ENCODE peak calls at places on chromosomes 7 and 10, in six cellular contexts. S, Z, V, Y, U and R are unnamed samples. For H3K27me3, the result is how much of the 10 kb centered on the place peaks cover.

GRCh38 chr7:47649901-47650300 is 68.0 kb upstream of the TNS3 start:
- DNase-seq in S (no peak), Y (no peak), U (no peak), Z (no peak), V (no peak), R (no peak)

GRCh38 chr7:12893292-12893691 is 205.9 kb downstream of the ARL4A start:
- DNase-seq in Y (no peak), S (no peak), U (no peak), V (no peak), Z (no peak), R (no peak)

GRCh38 chr7:44971188-44971907 is 7.5 kb downstream of the MYO1G start:
- DNase-seq in S (no peak), Z (no peak), U (no peak), V (no peak), Y (no peak), R (no peak)

GRCh38 chr10:30559118-30559684 is 70.4 kb downstream of the LYZL2 start:
- DNase-seq in Z (no peak), Y (no peak), U (no peak), S (no peak), V (no peak), R (no peak)

GRCh38 chr10:103197177-103197576 is 4.1 kb upstream of the NT5C2 start:
- DNase-seq in V (no peak), U (peak), Z (peak), Y (peak), S (peak), R (no peak)

GRCh38 chr7:127189885-127190284 is 62.9 kb downstream of the GRM8 start:
- DNase-seq in S (no peak), Z (no peak), U (no peak), Y (no peak), V (peak), R (no peak)

GRCh38 chr7:116231543-116232401 is 21.4 kb downstream of the TES start:
- DNase-seq in V (no peak), U (peak), Y (no peak), S (peak), Z (peak), R (no peak)

GRCh38 chr10:124222298-124223000 is 129.1 kb upstream of the CHST15 start:
- DNase-seq in U (no peak), V (no peak), S (no peak), Y (no peak), Z (no peak), R (no peak)

GRCh38 chr10:118793545-118793944 is 38.8 kb upstream of the CACUL1 start:
- DNase-seq in S (no peak), Y (no peak), V (no peak), U (no peak), Z (no peak), R (no peak)

GRCh38 chr10:133336131-133337078 is at the start of gene CALY:
- DNase-seq in Y (no peak), S (no peak), V (peak), Z (peak), U (no peak), R (peak)

GRCh38 chr10:71697938-71698709 is 21.5 kb downstream of the C10orf105 start:
- DNase-seq in S (peak), Y (no peak), Z (no peak), V (no peak), U (no peak), R (no peak)

GRCh38 chr7:36128448-36129047 is 24.5 kb upstream of the EEPD1 start:
- DNase-seq in Z (peak), Y (peak), V (peak), U (peak), S (peak), R (no peak)

GRCh38 chr7:98110249-98111022 is 3.8 kb downstream of the LMTK2 start:
- DNase-seq in S (no peak), Y (no peak), V (peak), U (peak), Z (no peak), R (peak)

GRCh38 chr7:74525881-74526280 is 72.2 kb downstream of the GTF2IRD1 start:
- DNase-seq in V (peak), U (peak), S (no peak), Y (no peak), Z (no peak), R (no peak)

DNA sequence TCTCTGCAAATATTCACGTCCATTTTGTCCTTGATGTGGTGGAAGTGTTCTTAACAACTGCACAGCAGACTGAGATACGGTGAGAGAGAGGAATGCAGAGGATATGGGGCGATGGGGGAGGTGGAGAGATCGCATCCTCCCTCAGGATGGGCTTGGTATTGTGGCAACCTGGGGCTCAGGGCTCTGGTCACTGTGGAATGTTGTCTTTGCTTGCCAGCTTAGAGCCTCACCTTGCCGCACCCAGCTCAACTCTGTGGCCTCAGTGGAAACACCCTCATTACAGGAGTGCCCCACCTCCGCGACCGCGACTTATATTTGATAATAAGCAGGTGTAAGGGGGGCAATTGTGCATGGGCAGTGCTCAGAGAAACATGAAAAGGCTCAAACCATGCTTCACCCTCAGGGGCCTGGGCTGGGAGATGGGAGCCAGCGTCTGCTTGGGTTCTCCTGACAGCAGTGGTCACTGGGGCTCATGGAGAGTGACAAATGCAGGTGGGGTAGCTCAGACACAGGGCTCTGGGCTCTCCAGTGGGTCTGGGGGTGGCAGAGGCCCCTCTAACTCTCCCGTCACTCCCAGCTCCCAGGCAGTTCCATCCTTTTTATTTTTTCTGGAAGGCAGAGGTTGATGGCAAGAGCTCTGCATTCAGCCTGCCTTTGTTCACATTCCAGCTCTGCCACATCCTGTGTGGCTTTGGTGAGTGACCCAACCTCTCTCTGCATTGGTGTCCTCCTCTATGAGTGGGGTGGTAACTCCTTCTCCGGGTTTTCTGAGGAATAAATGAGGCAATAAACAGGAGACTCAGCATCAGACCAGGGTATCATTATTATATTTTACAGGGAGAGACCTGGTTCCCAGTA is 43.1 kb upstream of the EMX2 start:
- DNase-seq in U (no peak), Y (no peak), V (no peak), Z (peak), S (peak), R (no peak)
- H3K27me3 ChIP-seq in U (under half), Y (under half), V (under half), Z (under half), S (half or more), R (under half)

GRCh38 chr7:102469351-102469971 is 4.7 kb downstream of the LRWD1 start:
- DNase-seq in Y (no peak), Z (no peak), V (no peak), U (no peak), S (no peak), R (no peak)

GRCh38 chr7:102473271-102473991 is 5.3 kb downstream of the POLR2J start:
- DNase-seq in U (peak), V (no peak), S (no peak), Y (no peak), Z (no peak), R (no peak)

GRCh38 chr7:102471791-102472125 is 7.0 kb downstream of the POLR2J start:
- DNase-seq in U (no peak), S (no peak), Z (no peak), V (no peak), Y (no peak), R (no peak)

GRCh38 chr7:102469972-102470825 is 5.4 kb downstream of the LRWD1 start:
- DNase-seq in S (no peak), Z (no peak), Y (no peak), V (no peak), U (no peak), R (no peak)

DNA sequence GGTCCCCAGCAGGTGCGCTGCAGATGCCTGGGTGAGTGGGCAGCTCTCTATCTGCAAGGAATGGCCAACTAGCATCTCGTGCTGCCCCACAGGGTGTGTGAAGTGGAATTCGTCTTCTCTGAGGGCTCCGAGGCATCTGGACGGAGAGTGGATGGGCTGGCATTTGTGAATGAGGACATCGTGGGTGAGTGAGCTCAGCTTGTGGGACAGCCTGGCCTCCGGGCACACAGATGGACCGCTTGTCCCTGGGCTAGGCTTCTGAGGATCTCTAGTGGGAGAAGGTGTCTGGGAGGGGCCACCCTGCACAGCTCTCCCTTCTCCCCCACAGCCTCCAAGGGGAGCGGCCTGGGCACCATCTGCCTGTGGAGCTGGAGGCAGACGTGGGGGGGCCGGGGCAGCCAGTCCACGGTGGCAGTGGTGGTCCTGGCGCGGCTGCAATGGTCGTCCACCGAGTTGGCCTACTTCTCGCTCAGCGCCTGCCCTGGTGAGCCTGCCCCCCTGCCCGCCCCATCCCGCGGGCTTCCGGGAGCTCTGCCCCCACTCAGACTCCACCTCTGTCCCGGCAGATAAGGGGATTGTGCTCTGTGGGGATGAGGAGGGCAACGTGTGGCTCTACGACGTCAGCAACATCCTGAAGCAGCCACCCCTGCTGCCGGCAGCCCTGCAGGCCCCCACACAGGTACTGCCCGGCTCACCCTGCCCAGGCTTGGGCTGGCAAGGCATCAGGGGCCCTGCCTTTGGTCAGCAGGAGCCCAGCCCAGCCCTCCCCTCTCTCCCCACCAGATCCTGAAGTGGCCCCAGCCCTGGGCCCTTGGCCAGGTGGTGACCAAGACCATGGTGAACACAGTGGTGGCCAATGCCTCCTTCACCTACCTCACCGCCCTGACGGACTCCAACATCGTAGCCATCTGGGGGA is 6.3 kb downstream of the POLR2J start:
- DNase-seq in S (no peak), Y (no peak), Z (no peak), V (no peak), U (no peak), R (no peak)
- TF ChIP-seq EZH2phosphoT487 in S (no peak), Y (no peak), Z (no peak), V (no peak), U (no peak), R (no peak)

GRCh38 chr10:14184841-14185500 is 145.8 kb downstream of the FRMD4A start:
- DNase-seq in U (no peak), Z (no peak), Y (no peak), V (peak), S (no peak), R (peak)

GRCh38 chr10:14185501-14186045 is 145.2 kb downstream of the FRMD4A start:
- DNase-seq in S (peak), Z (peak), Y (peak), U (no peak), V (peak), R (peak)

GRCh38 chr10:14186245-14186644 is 144.5 kb downstream of the FRMD4A start:
- DNase-seq in V (peak), U (no peak), Z (peak), Y (no peak), S (no peak), R (peak)

GRCh38 chr10:14182781-14183180 is 147.9 kb downstream of the FRMD4A start:
- DNase-seq in Y (no peak), S (no peak), V (no peak), Z (no peak), U (no peak), R (no peak)

GRCh38 chr10:14181197-14181936 is 149.4 kb downstream of the FRMD4A start:
- DNase-seq in U (no peak), Y (no peak), Z (no peak), S (no peak), V (no peak), R (no peak)
- H3K27me3 ChIP-seq in U (under half), Y (half or more), Z (half or more), S (under half), V (under half), R (under half)

DNA sequence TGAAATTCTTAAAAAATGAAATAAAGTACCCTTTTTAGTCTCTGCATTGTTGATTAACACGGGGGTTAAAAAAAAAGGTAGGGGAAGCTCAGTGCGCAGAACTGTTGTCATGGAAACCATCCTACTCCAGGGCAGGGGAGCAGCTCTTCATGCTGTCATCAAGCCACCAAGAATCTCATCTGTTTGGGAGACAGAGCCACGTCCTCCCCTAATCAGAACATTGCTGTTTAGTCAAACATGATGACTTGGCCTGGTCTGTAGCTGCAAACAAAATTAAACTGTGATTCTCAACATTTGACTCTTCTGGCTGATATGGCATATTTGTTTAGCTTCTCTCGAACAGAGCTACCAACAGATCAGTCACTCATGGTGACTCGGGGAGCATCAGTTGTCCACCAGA is 254.4 kb upstream of the KLF14 start:
- DNase-seq in V (peak), U (no peak), S (no peak), Z (peak), Y (no peak), R (peak)
- TF ChIP-seq EZH2phosphoT487 in V (no peak), U (no peak), S (no peak), Z (no peak), Y (no peak), R (no peak)

DNA sequence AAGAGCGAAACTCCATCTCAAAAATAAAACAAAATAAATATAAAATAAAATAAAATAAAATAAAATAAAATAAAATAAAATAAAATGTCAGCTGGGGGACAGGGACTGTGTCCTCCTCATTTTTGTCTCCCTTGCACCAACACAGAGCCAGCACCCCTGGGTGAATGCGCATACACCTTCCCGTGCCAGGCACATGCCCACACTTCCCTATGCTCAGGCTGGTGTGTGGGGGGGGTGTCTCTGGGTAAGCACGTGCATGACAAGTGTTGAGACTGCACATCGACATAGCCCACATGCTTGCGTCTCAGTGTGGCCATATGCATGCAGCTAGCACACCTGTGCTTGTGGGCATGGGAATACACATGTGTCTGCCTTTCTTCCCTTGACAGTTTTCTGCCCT is 24.7 kb upstream of the TLX1 start:
- DNase-seq in U (no peak), S (no peak), Z (no peak), Y (no peak), V (no peak), R (no peak)
- H3K27me3 ChIP-seq in U (under half), S (under half), Z (under half), Y (under half), V (under half), R (half or more)

GRCh38 chr7:29065458-29065857 is 80.9 kb downstream of the CPVL start:
- DNase-seq in U (no peak), Z (no peak), V (no peak), S (no peak), Y (no peak), R (no peak)
- TF ChIP-seq EZH2phosphoT487 in U (no peak), Z (no peak), V (no peak), S (no peak), Y (no peak), R (no peak)

GRCh38 chr7:158996214-158997109 is 140.1 kb downstream of the DYNC2I1 start:
- DNase-seq in V (peak), Z (no peak), U (no peak), Y (no peak), S (no peak), R (no peak)
- H3K27me3 ChIP-seq in V (half or more), Z (under half), U (under half), Y (under half), S (under half), R (half or more)